ENCODE peak calls at places on chromosome 11, in seven cellular contexts. One of them, this sample, is unnamed. For H3K36me3 and H3K4me1, the result is how much of the 10 kb centered on the place peaks cover.

GRCh38 chr11:122175316-122175715 is 59.3 kb upstream of the BLID start:
- DNase-seq in endodermal cell: no peak
- DNase-seq in PC-3: peak
- DNase-seq in cardiac muscle cell: no peak
- DNase-seq in psoas muscle: no peak
- DNase-seq in SJSA1: no peak
- DNase-seq in vagina: no peak
- DNase-seq in this sample: no peak

GRCh38 chr11:131488208-131488607 is 117.8 kb downstream of the NTM start:
- DNase-seq in cardiac muscle cell: no peak
- DNase-seq in vagina: no peak
- DNase-seq in psoas muscle: no peak
- DNase-seq in PC-3: no peak
- DNase-seq in SJSA1: no peak
- DNase-seq in endodermal cell: no peak
- DNase-seq in this sample: no peak

GRCh38 chr11:69200331-69201047 is 44.8 kb downstream of the SMIM38 start:
- DNase-seq in psoas muscle: no peak
- DNase-seq in vagina: no peak
- DNase-seq in cardiac muscle cell: no peak
- DNase-seq in PC-3: no peak
- DNase-seq in SJSA1: peak
- DNase-seq in endodermal cell: peak
- DNase-seq in this sample: peak

GRCh38 chr11:90189011-90189410 is 33.8 kb downstream of the CHORDC1 start:
- DNase-seq in vagina: no peak
- DNase-seq in PC-3: no peak
- DNase-seq in cardiac muscle cell: no peak
- DNase-seq in psoas muscle: no peak
- DNase-seq in SJSA1: no peak
- DNase-seq in endodermal cell: no peak
- DNase-seq in this sample: no peak

GRCh38 chr11:108340958-108341357 is 118.1 kb downstream of the ATM start:
- DNase-seq in endodermal cell: peak
- DNase-seq in vagina: no peak
- DNase-seq in PC-3: peak
- DNase-seq in cardiac muscle cell: no peak
- DNase-seq in psoas muscle: no peak
- DNase-seq in SJSA1: no peak
- DNase-seq in this sample: no peak

GRCh38 chr11:125233116-125233515 is 68.6 kb downstream of the PKNOX2 start:
- DNase-seq in SJSA1: no peak
- DNase-seq in endodermal cell: no peak
- DNase-seq in cardiac muscle cell: no peak
- DNase-seq in vagina: no peak
- DNase-seq in psoas muscle: no peak
- DNase-seq in PC-3: no peak
- DNase-seq in this sample: no peak

GRCh38 chr11:78292109-78292803 is 103.5 kb downstream of the USP35 start:
- DNase-seq in vagina: no peak
- DNase-seq in SJSA1: no peak
- DNase-seq in cardiac muscle cell: no peak
- DNase-seq in psoas muscle: no peak
- DNase-seq in PC-3: no peak
- DNase-seq in endodermal cell: no peak
- DNase-seq in this sample: no peak

GRCh38 chr11:123601136-123601535 is 53.3 kb downstream of the SCN3B start:
- DNase-seq in cardiac muscle cell: no peak
- DNase-seq in PC-3: no peak
- DNase-seq in SJSA1: no peak
- DNase-seq in psoas muscle: no peak
- DNase-seq in endodermal cell: no peak
- DNase-seq in vagina: no peak
- DNase-seq in this sample: no peak

GRCh38 chr11:110921742-110922200 is 209.5 kb upstream of the ARHGAP20 start:
- DNase-seq in endodermal cell: peak
- DNase-seq in SJSA1: no peak
- DNase-seq in psoas muscle: no peak
- DNase-seq in cardiac muscle cell: no peak
- DNase-seq in PC-3: no peak
- DNase-seq in vagina: no peak
- DNase-seq in this sample: no peak

GRCh38 chr11:8694137-8694536 is 11.5 kb downstream of the RPL27A start:
- DNase-seq in PC-3: no peak
- DNase-seq in endodermal cell: peak
- DNase-seq in SJSA1: no peak
- DNase-seq in psoas muscle: no peak
- DNase-seq in cardiac muscle cell: no peak
- DNase-seq in vagina: no peak
- DNase-seq in this sample: no peak

GRCh38 chr11:76265771-76266241 is 59.5 kb upstream of the WNT11 start:
- DNase-seq in PC-3: no peak
- DNase-seq in psoas muscle: peak
- DNase-seq in SJSA1: no peak
- DNase-seq in vagina: no peak
- DNase-seq in cardiac muscle cell: no peak
- DNase-seq in endodermal cell: no peak
- DNase-seq in this sample: no peak

GRCh38 chr11:78030429-78031325 is 7.6 kb upstream of the KCTD14 start:
- DNase-seq in psoas muscle: no peak
- DNase-seq in endodermal cell: peak
- DNase-seq in cardiac muscle cell: peak
- DNase-seq in PC-3: peak
- DNase-seq in SJSA1: no peak
- DNase-seq in vagina: no peak
- DNase-seq in this sample: peak

GRCh38 chr11:1024597-1025409 is 11.7 kb downstream of the MUC6 start:
- DNase-seq in SJSA1: no peak
- DNase-seq in cardiac muscle cell: no peak
- DNase-seq in PC-3: no peak
- DNase-seq in psoas muscle: no peak
- DNase-seq in vagina: no peak
- DNase-seq in endodermal cell: no peak
- DNase-seq in this sample: no peak

GRCh38 chr11:69539416-69540117 is 58.1 kb downstream of the LINC01488 start:
- DNase-seq in endodermal cell: no peak
- DNase-seq in vagina: no peak
- DNase-seq in SJSA1: no peak
- DNase-seq in cardiac muscle cell: no peak
- DNase-seq in psoas muscle: no peak
- DNase-seq in PC-3: no peak
- DNase-seq in this sample: peak

GRCh38 chr11:114172055-114172861 is 112.7 kb downstream of the ZBTB16 start:
- DNase-seq in psoas muscle: no peak
- DNase-seq in vagina: no peak
- DNase-seq in SJSA1: no peak
- DNase-seq in PC-3: no peak
- DNase-seq in cardiac muscle cell: no peak
- DNase-seq in endodermal cell: no peak
- DNase-seq in this sample: no peak

GRCh38 chr11:126046796-126047195 is 15.9 kb downstream of the CDON start:
- DNase-seq in SJSA1: no peak
- DNase-seq in PC-3: no peak
- DNase-seq in endodermal cell: no peak
- DNase-seq in cardiac muscle cell: no peak
- DNase-seq in psoas muscle: no peak
- DNase-seq in vagina: no peak
- DNase-seq in this sample: no peak

GRCh38 chr11:121833970-121834369 is 282.0 kb downstream of the BLID start:
- DNase-seq in cardiac muscle cell: no peak
- DNase-seq in SJSA1: no peak
- DNase-seq in vagina: no peak
- DNase-seq in psoas muscle: no peak
- DNase-seq in endodermal cell: no peak
- DNase-seq in PC-3: no peak
- DNase-seq in this sample: no peak

GRCh38 chr11:19259487-19260345 is 19.0 kb upstream of the E2F8 start:
- DNase-seq in vagina: no peak
- DNase-seq in PC-3: peak
- DNase-seq in psoas muscle: peak
- DNase-seq in SJSA1: peak
- DNase-seq in cardiac muscle cell: peak
- DNase-seq in endodermal cell: peak
- DNase-seq in this sample: peak

GRCh38 chr11:108035690-108036089 is 27.0 kb downstream of the CUL5 start:
- DNase-seq in psoas muscle: no peak
- DNase-seq in vagina: no peak
- DNase-seq in PC-3: no peak
- DNase-seq in SJSA1: no peak
- DNase-seq in endodermal cell: no peak
- DNase-seq in cardiac muscle cell: no peak
- DNase-seq in this sample: no peak

GRCh38 chr11:59197990-59198389 is 14.7 kb downstream of the MPEG1 start:
- DNase-seq in SJSA1: peak
- DNase-seq in endodermal cell: no peak
- DNase-seq in cardiac muscle cell: peak
- DNase-seq in PC-3: no peak
- DNase-seq in vagina: no peak
- DNase-seq in psoas muscle: peak
- DNase-seq in this sample: peak

GRCh38 chr11:84655729-84656128 is 971.4 kb downstream of the DLG2 start:
- DNase-seq in PC-3: no peak
- DNase-seq in SJSA1: no peak
- DNase-seq in cardiac muscle cell: no peak
- DNase-seq in endodermal cell: no peak
- DNase-seq in vagina: no peak
- DNase-seq in psoas muscle: no peak
- DNase-seq in this sample: no peak

DNA sequence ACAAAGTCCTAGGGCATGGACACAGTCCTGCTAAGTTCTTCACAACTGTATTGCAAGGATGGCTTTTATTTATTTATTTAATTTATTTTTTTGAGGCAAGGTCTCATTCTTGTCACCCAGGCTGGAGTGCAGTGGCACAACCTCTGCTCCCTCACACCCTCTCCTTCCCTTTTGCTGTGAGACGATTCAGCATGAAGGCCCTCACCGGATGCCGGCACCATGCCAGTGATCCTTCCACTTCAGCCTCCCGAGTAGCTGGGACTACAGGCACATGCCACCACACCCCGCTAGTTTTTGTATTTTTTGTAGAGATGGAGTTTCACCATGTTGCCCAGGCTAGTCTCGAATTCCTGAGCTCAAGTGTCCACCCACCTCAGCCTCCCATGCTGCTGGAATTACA is 17.8 kb downstream of the EED start:
- DNase-seq in vagina: no peak
- DNase-seq in endodermal cell: no peak
- DNase-seq in psoas muscle: no peak
- DNase-seq in PC-3: no peak
- DNase-seq in cardiac muscle cell: no peak
- DNase-seq in SJSA1: no peak
- DNase-seq in this sample: no peak
- H3K36me3 ChIP-seq in vagina: under half
- H3K36me3 ChIP-seq in endodermal cell: half or more
- H3K36me3 ChIP-seq in psoas muscle: half or more
- H3K36me3 ChIP-seq in PC-3: under half
- H3K36me3 ChIP-seq in cardiac muscle cell: under half
- H3K36me3 ChIP-seq in SJSA1: under half
- H3K36me3 ChIP-seq in this sample: under half

GRCh38 chr11:24324211-24324610 is 172.6 kb upstream of the LUZP2 start:
- DNase-seq in vagina: no peak
- DNase-seq in cardiac muscle cell: no peak
- DNase-seq in SJSA1: no peak
- DNase-seq in endodermal cell: no peak
- DNase-seq in psoas muscle: no peak
- DNase-seq in PC-3: peak
- DNase-seq in this sample: no peak
- H3K27ac ChIP-seq in vagina: no peak
- H3K27ac ChIP-seq in cardiac muscle cell: no peak
- H3K27ac ChIP-seq in SJSA1: no peak
- H3K27ac ChIP-seq in endodermal cell: no peak
- H3K27ac ChIP-seq in psoas muscle: no peak
- H3K27ac ChIP-seq in PC-3: no peak
- H3K27ac ChIP-seq in this sample: no peak

DNA sequence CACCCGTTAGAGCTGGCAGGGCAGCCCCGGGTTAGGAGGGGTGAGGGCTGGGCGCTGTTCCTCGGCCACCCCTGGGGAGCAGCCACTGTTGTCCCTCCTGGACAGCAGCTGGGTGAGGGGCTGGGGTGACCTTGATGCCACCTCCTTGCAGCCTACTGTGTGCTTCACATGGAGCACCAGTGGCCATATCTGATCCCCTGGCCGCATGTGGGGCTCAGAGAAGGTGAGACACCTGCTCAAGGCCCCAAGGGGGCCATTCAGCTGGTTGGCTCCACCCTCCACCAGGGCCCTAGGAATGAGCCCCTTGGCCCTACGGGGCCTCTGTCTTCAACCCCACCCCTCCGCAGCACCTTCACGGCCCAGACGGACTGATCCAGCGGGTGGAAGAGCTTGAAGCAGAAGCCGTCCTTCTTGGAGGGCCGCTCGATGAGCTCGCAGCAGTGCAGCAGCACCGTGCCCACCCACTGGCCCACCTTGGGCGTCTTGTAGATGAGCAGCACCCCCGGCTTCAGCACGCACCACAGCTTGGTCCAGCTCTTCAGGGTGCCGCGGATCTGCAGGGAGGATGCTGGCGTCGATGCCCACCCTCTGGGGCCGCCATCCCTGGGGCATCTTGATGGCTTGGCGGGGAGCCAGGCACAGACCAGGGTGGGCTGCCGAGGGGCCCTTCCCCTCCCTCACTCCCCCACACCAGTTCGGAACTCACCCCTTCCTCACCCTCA is 44.9 kb downstream of the OSBPL5 start:
- DNase-seq in vagina: no peak
- DNase-seq in PC-3: no peak
- DNase-seq in endodermal cell: peak
- DNase-seq in cardiac muscle cell: no peak
- DNase-seq in psoas muscle: peak
- DNase-seq in SJSA1: no peak
- DNase-seq in this sample: peak
- H3K4me1 ChIP-seq in vagina: under half
- H3K4me1 ChIP-seq in PC-3: under half
- H3K4me1 ChIP-seq in endodermal cell: under half
- H3K4me1 ChIP-seq in cardiac muscle cell: under half
- H3K4me1 ChIP-seq in psoas muscle: under half
- H3K4me1 ChIP-seq in SJSA1: under half
- H3K4me1 ChIP-seq in this sample: under half

GRCh38 chr11:74630043-74630442 is 37.7 kb downstream of the POLD3 start:
- DNase-seq in vagina: no peak
- DNase-seq in PC-3: no peak
- DNase-seq in psoas muscle: no peak
- DNase-seq in cardiac muscle cell: no peak
- DNase-seq in endodermal cell: no peak
- DNase-seq in SJSA1: no peak
- DNase-seq in this sample: no peak

GRCh38 chr11:74626604-74627003 is 34.2 kb downstream of the POLD3 start:
- DNase-seq in vagina: no peak
- DNase-seq in SJSA1: no peak
- DNase-seq in PC-3: no peak
- DNase-seq in psoas muscle: no peak
- DNase-seq in cardiac muscle cell: no peak
- DNase-seq in endodermal cell: no peak
- DNase-seq in this sample: no peak

GRCh38 chr11:74620537-74620936 is 28.2 kb downstream of the POLD3 start:
- DNase-seq in PC-3: no peak
- DNase-seq in SJSA1: no peak
- DNase-seq in cardiac muscle cell: no peak
- DNase-seq in vagina: no peak
- DNase-seq in psoas muscle: no peak
- DNase-seq in endodermal cell: no peak
- DNase-seq in this sample: no peak

GRCh38 chr11:74627381-74627780 is 35.0 kb downstream of the POLD3 start:
- DNase-seq in endodermal cell: no peak
- DNase-seq in PC-3: no peak
- DNase-seq in cardiac muscle cell: no peak
- DNase-seq in psoas muscle: no peak
- DNase-seq in SJSA1: no peak
- DNase-seq in vagina: no peak
- DNase-seq in this sample: no peak

GRCh38 chr11:74626130-74626529 is 33.7 kb downstream of the POLD3 start:
- DNase-seq in endodermal cell: no peak
- DNase-seq in vagina: no peak
- DNase-seq in SJSA1: no peak
- DNase-seq in PC-3: no peak
- DNase-seq in psoas muscle: no peak
- DNase-seq in cardiac muscle cell: no peak
- DNase-seq in this sample: no peak
- H3K36me3 ChIP-seq in endodermal cell: under half
- H3K36me3 ChIP-seq in vagina: under half
- H3K36me3 ChIP-seq in SJSA1: under half
- H3K36me3 ChIP-seq in PC-3: under half
- H3K36me3 ChIP-seq in psoas muscle: under half
- H3K36me3 ChIP-seq in cardiac muscle cell: under half
- H3K36me3 ChIP-seq in this sample: under half

This sample was measured in aorta.